ENCODE peak calls at places on chromosomes 16 and 17, in seven cellular contexts. E is prostate gland, S is adrenal gland, N is psoas muscle, A is MM.1S, D is A549, C is HCT116. Y is an unnamed sample.

GRCh38 chr16:1183235-1183907 is 30.5 kb downstream of the CACNA1H start:
- DNase-seq in E (no peak), S (peak), N (peak), A (no peak), D (peak), C (no peak), Y (no peak)

GRCh38 chr16:13109171-13109570 is 207.8 kb downstream of the SHISA9 start:
- DNase-seq in E (no peak), S (no peak), N (no peak), A (no peak), D (no peak), C (no peak), Y (no peak)

GRCh38 chr17:42288078-42288984 is at the start of gene STAT5A:
- DNase-seq in E (peak), S (peak), N (peak), A (peak), D (peak), C (no peak), Y (peak)

GRCh38 chr16:57480127-57480753 is 6.1 kb downstream of the DOK4 start:
- DNase-seq in E (no peak), S (no peak), N (peak), A (no peak), D (peak), C (no peak), Y (peak)

GRCh38 chr16:4976611-4977145 is 18.5 kb downstream of the SEC14L5 start:
- DNase-seq in E (no peak), S (peak), N (peak), A (no peak), D (no peak), C (no peak), Y (no peak)

GRCh38 chr16:10080031-10080772 is 102.0 kb downstream of the GRIN2A start:
- DNase-seq in E (peak), S (peak), N (peak), A (no peak), D (no peak), C (peak), Y (no peak)

GRCh38 chr16:86138121-86138944 is 239.4 kb downstream of the IRF8 start:
- DNase-seq in E (no peak), S (no peak), N (no peak), A (no peak), D (no peak), C (no peak), Y (no peak)

GRCh38 chr17:68324114-68324513 is 32.8 kb downstream of the ARSG start:
- DNase-seq in E (no peak), S (peak), N (peak), A (no peak), D (no peak), C (no peak), Y (no peak)

GRCh38 chr16:28596115-28596630 is 677 bp downstream of the SULT1A2 start:
- DNase-seq in E (no peak), S (no peak), N (no peak), A (no peak), D (no peak), C (no peak), Y (no peak)

GRCh38 chr17:2580156-2580555 is 13.3 kb upstream of the PAFAH1B1 start:
- DNase-seq in E (no peak), S (no peak), N (no peak), A (no peak), D (no peak), C (no peak), Y (no peak)
- H3K27ac ChIP-seq in E (no peak), S (no peak), N (no peak), A (no peak), D (no peak), C (no peak), Y (no peak)

GRCh38 chr17:78738698-78739097 is 43.4 kb downstream of the CYTH1 start:
- DNase-seq in E (no peak), S (no peak), N (no peak), A (no peak), D (no peak), C (no peak), Y (no peak)
- H3K27ac ChIP-seq in E (no peak), S (no peak), N (peak), A (peak), D (no peak), C (no peak), Y (no peak)

DNA sequence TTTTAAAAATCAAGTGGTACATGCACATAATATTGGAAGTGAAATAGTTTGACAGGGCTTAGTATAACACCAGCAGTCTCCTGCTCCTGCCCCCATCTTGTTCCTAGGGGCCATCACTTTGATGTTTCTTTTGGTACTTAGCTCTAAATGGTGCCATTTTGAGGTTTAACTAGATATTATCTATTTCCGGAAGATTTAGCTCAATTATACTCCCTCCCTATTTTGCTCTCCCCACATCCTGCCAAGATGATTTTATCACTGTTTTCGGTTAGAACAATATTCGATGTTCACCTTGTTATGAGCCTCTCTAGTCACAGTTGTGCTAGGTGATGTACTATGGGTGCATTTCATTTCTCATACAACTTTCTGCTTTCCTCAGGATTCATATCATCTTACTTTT is 20.0 kb upstream of the SLC35G3 start:
- DNase-seq in E (no peak), S (no peak), N (no peak), A (no peak), D (no peak), C (no peak), Y (no peak)
- H3K27ac ChIP-seq in E (no peak), S (no peak), N (no peak), A (no peak), D (no peak), C (no peak), Y (no peak)

GRCh38 chr17:50307654-50308053 is 33.4 kb downstream of the TMEM92 start:
- DNase-seq in E (no peak), S (no peak), N (no peak), A (no peak), D (no peak), C (no peak), Y (no peak)
- H3K27ac ChIP-seq in E (no peak), S (no peak), N (no peak), A (no peak), D (no peak), C (no peak), Y (no peak)

GRCh38 chr17:12842936-12843335 is 53.6 kb downstream of the ARHGAP44 start:
- DNase-seq in E (no peak), S (no peak), N (no peak), A (no peak), D (no peak), C (no peak), Y (no peak)

DNA sequence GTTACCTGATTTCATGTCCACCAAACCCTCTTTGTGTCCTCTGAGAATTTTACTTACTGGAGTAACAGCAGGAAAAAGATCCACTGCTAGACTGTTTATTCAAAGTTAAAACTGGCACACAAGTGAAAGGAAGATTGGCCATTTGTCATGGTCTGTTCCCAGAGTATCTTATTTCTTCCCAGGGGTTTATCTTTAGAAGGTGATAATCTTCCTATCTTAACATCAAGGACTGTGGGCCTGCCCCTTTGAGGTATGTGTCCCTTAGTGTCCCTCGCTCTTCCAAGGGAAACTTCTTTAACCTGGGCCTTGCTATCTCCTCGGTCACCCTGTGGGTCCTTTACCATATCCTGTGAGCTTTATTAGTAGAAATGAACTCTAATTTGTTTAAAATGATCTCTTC is 49.7 kb downstream of the ARHGAP44 start:
- DNase-seq in E (no peak), S (no peak), N (no peak), A (no peak), D (no peak), C (no peak), Y (no peak)
- H3K27ac ChIP-seq in E (no peak), S (no peak), N (no peak), A (no peak), D (no peak), C (no peak), Y (no peak)

GRCh38 chr17:1082579-1082978 is 85.7 kb downstream of the TIMM22 start:
- DNase-seq in E (peak), S (peak), N (no peak), A (no peak), D (no peak), C (no peak), Y (no peak)
- H3K27ac ChIP-seq in E (peak), S (peak), N (no peak), A (peak), D (peak), C (peak), Y (no peak)

DNA sequence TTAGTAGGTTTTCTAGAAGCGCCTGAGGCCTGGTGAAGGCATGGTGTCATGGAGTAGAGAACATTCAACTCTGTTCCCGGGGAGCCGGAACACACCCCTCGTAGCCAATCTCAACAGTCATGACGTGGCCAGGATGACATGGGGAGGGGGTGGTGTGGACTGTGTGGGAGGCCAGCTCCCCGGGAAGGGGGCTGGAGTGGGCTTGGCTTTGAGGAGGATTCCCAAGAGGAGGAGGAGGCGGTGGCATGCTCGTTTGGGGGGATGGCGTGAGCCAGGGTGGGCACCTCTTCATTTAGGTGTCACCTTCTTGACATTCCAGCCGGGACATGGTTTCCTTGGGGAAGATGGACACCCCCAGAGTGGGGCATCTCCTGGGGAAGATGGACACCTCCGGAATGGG is 257.5 kb downstream of the SEC14L1 start:
- DNase-seq in E (no peak), S (no peak), N (no peak), A (no peak), D (no peak), C (no peak), Y (no peak)
- H3K27ac ChIP-seq in E (no peak), S (no peak), N (no peak), A (no peak), D (no peak), C (no peak), Y (no peak)

GRCh38 chr17:77490361-77491183 is 349.8 kb downstream of the SEC14L1 start:
- DNase-seq in E (no peak), S (peak), N (no peak), A (no peak), D (no peak), C (no peak), Y (no peak)

GRCh38 chr17:77487677-77488530 is 347.1 kb downstream of the SEC14L1 start:
- DNase-seq in E (no peak), S (no peak), N (no peak), A (no peak), D (no peak), C (no peak), Y (no peak)

GRCh38 chr17:77489898-77490265 is 349.1 kb downstream of the SEC14L1 start:
- DNase-seq in E (peak), S (peak), N (peak), A (no peak), D (no peak), C (no peak), Y (peak)

GRCh38 chr17:77488531-77489238 is 347.9 kb downstream of the SEC14L1 start:
- DNase-seq in E (no peak), S (no peak), N (no peak), A (no peak), D (no peak), C (no peak), Y (no peak)

GRCh38 chr17:77489239-77489897 is 348.6 kb downstream of the SEC14L1 start:
- DNase-seq in E (no peak), S (no peak), N (no peak), A (no peak), D (no peak), C (no peak), Y (no peak)
- H3K27ac ChIP-seq in E (peak), S (no peak), N (peak), A (no peak), D (no peak), C (no peak), Y (peak)

DNA sequence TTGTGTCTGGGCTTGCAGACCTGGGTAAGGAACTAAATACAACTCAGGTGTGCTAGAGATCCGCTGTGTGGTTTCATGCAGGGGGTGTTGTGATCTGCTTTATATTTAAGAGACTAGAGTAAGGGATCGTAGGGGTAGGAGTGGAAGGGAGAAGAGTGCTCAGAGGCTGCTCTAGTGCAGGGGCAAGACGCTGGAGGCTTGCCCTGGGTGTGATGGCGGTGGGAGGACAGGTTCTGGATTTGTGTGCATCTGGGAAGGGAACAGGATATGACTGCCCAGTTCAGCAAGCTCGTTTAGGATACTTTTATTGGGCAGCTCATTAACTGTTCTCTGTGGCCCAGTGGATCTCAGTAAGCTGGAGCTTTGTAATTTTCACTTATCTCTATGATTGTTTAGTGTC is 47.6 kb downstream of the RPTOR start:
- DNase-seq in E (peak), S (no peak), N (no peak), A (no peak), D (no peak), C (no peak), Y (no peak)
- H3K27ac ChIP-seq in E (no peak), S (no peak), N (no peak), A (no peak), D (no peak), C (no peak), Y (no peak)